ENCODE peak calls at places on chromosomes 12 and 14, in five cellular contexts. C is body of pancreas, Y is sigmoid colon, R is pancreas, N is neural progenitor cell. M is an unnamed sample. For H3K4me1, the result is how much of the 10 kb centered on the place peaks cover.

GRCh38 chr14:81406863-81407262 is 6.7 kb upstream of the STON2 start:
- DNase-seq in Y (no peak), R (no peak), C (peak), N (no peak), M (no peak)

GRCh38 chr12:1206118-1206734 is 215.2 kb downstream of the ERC1 start:
- DNase-seq in C (no peak), Y (no peak), R (no peak), N (no peak), M (no peak)

GRCh38 chr12:1325666-1326065 is 268.7 kb downstream of the FBXL14 start:
- DNase-seq in Y (no peak), R (no peak), C (no peak), N (no peak), M (no peak)

GRCh38 chr12:75305412-75306332 is 24.5 kb downstream of the CAPS2 start:
- DNase-seq in N (no peak), C (no peak), Y (peak), R (peak), M (no peak)

GRCh38 chr14:38958589-38958988 is 144.4 kb downstream of the SEC23A start:
- DNase-seq in C (no peak), Y (no peak), R (no peak), N (no peak), M (no peak)

GRCh38 chr14:37241206-37241605 is 43.5 kb downstream of the MIPOL1 start:
- DNase-seq in R (no peak), C (no peak), N (no peak), Y (no peak), M (no peak)

GRCh38 chr14:88521818-88522217 is 33.0 kb downstream of the PTPN21 start:
- DNase-seq in Y (no peak), R (no peak), N (no peak), C (no peak), M (no peak)

GRCh38 chr12:106358410-106359241 is 1.1 kb downstream of the POLR3B start:
- DNase-seq in R (no peak), N (no peak), Y (no peak), C (peak), M (no peak)

GRCh38 chr12:23803547-23803946 is 145.9 kb downstream of the SOX5 start:
- DNase-seq in R (no peak), C (no peak), Y (no peak), N (no peak), M (no peak)

GRCh38 chr12:24487606-24488005 is 461.3 kb downstream of the BCAT1 start:
- DNase-seq in Y (no peak), R (no peak), N (no peak), C (no peak), M (no peak)

GRCh38 chr12:42450248-42450647 is 124.3 kb downstream of the PPHLN1 start:
- DNase-seq in C (no peak), R (no peak), Y (no peak), N (no peak), M (no peak)

GRCh38 chr14:58199726-58200479 is at the start of gene ACTR10:
- DNase-seq in N (peak), Y (peak), R (peak), C (peak), M (peak)

GRCh38 chr14:78316058-78316457 is 145.9 kb downstream of the NRXN3 start:
- DNase-seq in N (peak), C (no peak), R (no peak), Y (no peak), M (no peak)

GRCh38 chr12:86660488-86661171 is 404.4 kb upstream of the MGAT4C start:
- DNase-seq in N (no peak), Y (no peak), R (no peak), C (no peak), M (no peak)

GRCh38 chr12:1864867-1865266 is 44.5 kb downstream of the LRTM2 start:
- DNase-seq in R (no peak), C (no peak), N (no peak), Y (no peak), M (no peak)

GRCh38 chr14:36502558-36503508 is 17.2 kb downstream of the NKX2-1 start:
- DNase-seq in N (no peak), C (no peak), Y (no peak), R (no peak), M (no peak)

GRCh38 chr14:29316936-29317335 is 550.3 kb downstream of the FOXG1 start:
- DNase-seq in C (no peak), N (no peak), R (no peak), Y (no peak), M (no peak)

GRCh38 chr12:49777800-49778748 is 36.7 kb downstream of the TMBIM6 start:
- DNase-seq in Y (no peak), N (peak), R (peak), C (peak), M (no peak)

GRCh38 chr12:86283607-86284006 is 27.4 kb upstream of the MGAT4C start:
- DNase-seq in N (no peak), C (no peak), R (no peak), Y (no peak), M (no peak)

GRCh38 chr12:59431266-59431665 is 164.6 kb upstream of the SLC16A7 start:
- DNase-seq in C (no peak), Y (no peak), R (no peak), N (no peak), M (no peak)

GRCh38 chr12:76890407-76891143 is 11.8 kb upstream of the CSRP2 start:
- DNase-seq in Y (no peak), N (no peak), C (no peak), R (no peak), M (no peak)

GRCh38 chr12:11805043-11805442 is 155.6 kb downstream of the ETV6 start:
- DNase-seq in Y (no peak), R (no peak), N (no peak), C (no peak), M (no peak)

GRCh38 chr12:54036620-54037359 is 3.9 kb downstream of the HOXC5 start:
- DNase-seq in C (no peak), N (no peak), Y (no peak), R (peak), M (no peak)

GRCh38 chr14:73759183-73759713 is 45.1 kb upstream of the PNMA1 start:
- DNase-seq in R (peak), N (peak), C (peak), Y (peak), M (peak)

GRCh38 chr14:23478109-23478698 is 8.7 kb downstream of the NGDN start:
- DNase-seq in C (peak), Y (no peak), N (peak), R (peak), M (no peak)

GRCh38 chr12:8912910-8913309 is 1.4 kb upstream of the PHC1 start:
- DNase-seq in R (no peak), C (peak), N (peak), Y (no peak), M (no peak)

GRCh38 chr12:69059465-69060457 is 126.8 kb upstream of the CPM start:
- DNase-seq in N (no peak), R (no peak), Y (no peak), C (no peak), M (no peak)

GRCh38 chr12:85531345-85531744 is 251.3 kb downstream of the ALX1 start:
- DNase-seq in Y (no peak), N (no peak), R (no peak), C (no peak), M (no peak)

GRCh38 chr12:114347861-114348260 is 58.1 kb downstream of the TBX5 start:
- DNase-seq in C (no peak), N (no peak), R (no peak), Y (no peak), M (no peak)

GRCh38 chr12:16008442-16008841 is 97.3 kb downstream of the DERA start:
- DNase-seq in Y (no peak), R (no peak), N (no peak), C (no peak), M (no peak)

GRCh38 chr12:10170199-10170598 is 1.7 kb downstream of the OLR1 start:
- DNase-seq in N (no peak), C (no peak), R (no peak), Y (no peak), M (no peak)

GRCh38 chr12:89166525-89166934 is 185.8 kb downstream of the DUSP6 start:
- DNase-seq in R (no peak), Y (no peak), C (no peak), N (no peak), M (peak)

GRCh38 chr12:64452559-64453329 is 824 bp downstream of the TBK1 start:
- DNase-seq in Y (no peak), N (no peak), R (no peak), C (peak), M (no peak)

GRCh38 chr12:117052386-117053049 is 46.7 kb downstream of the TESC start:
- DNase-seq in C (no peak), Y (no peak), R (no peak), N (peak), M (no peak)

GRCh38 chr12:11089246-11089645 is 2.9 kb downstream of the TAS2R43 start:
- DNase-seq in Y (no peak), R (no peak), C (no peak), N (no peak), M (no peak)

GRCh38 chr14:69896972-69897371 is 17.8 kb downstream of the SMOC1 start:
- DNase-seq in N (no peak), R (no peak), C (no peak), Y (no peak), M (no peak)

GRCh38 chr14:56199095-56199975 is 81.1 kb downstream of the PELI2 start:
- DNase-seq in R (no peak), Y (peak), C (no peak), N (no peak), M (no peak)

GRCh38 chr14:56197150-56197549 is 78.9 kb downstream of the PELI2 start:
- DNase-seq in N (no peak), Y (no peak), C (no peak), R (no peak), M (no peak)

GRCh38 chr14:56198438-56198837 is 80.2 kb downstream of the PELI2 start:
- DNase-seq in Y (no peak), N (no peak), C (no peak), R (no peak), M (no peak)

GRCh38 chr14:56202256-56202655 is 84.0 kb downstream of the PELI2 start:
- DNase-seq in R (no peak), C (no peak), Y (no peak), N (no peak), M (no peak)

DNA sequence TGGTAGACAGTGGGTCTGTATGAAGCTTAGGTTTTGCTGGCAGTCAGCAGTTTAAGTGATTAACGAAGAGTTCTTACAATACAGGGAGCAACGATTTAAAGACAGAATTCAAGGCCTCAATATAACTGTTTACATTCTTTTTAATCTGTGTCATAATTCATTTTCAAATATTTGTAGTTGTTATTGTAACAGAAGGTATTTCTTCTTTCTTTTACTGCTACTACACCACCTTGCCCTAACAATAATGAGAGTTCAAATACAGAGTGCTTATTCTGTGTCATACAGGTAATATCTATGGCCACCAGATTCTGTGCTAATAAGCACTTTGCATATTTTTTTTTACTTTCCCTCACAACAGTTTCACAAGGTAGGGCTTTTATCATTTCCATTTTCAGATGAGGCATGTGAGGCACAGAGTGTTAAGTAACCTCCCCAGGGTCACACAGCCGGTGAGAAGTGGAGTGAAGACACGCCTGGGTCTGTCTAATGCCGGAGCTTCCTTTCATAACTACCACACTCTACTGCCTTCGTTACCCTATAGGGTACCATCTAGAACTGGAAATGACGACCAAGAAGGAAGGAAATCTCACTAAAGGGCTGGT is 81.9 kb downstream of the PELI2 start:
- DNase-seq in R (no peak), Y (no peak), N (no peak), C (no peak), M (no peak)
- H3K27ac ChIP-seq in R (peak), Y (peak), N (no peak), C (peak), M (peak)

DNA sequence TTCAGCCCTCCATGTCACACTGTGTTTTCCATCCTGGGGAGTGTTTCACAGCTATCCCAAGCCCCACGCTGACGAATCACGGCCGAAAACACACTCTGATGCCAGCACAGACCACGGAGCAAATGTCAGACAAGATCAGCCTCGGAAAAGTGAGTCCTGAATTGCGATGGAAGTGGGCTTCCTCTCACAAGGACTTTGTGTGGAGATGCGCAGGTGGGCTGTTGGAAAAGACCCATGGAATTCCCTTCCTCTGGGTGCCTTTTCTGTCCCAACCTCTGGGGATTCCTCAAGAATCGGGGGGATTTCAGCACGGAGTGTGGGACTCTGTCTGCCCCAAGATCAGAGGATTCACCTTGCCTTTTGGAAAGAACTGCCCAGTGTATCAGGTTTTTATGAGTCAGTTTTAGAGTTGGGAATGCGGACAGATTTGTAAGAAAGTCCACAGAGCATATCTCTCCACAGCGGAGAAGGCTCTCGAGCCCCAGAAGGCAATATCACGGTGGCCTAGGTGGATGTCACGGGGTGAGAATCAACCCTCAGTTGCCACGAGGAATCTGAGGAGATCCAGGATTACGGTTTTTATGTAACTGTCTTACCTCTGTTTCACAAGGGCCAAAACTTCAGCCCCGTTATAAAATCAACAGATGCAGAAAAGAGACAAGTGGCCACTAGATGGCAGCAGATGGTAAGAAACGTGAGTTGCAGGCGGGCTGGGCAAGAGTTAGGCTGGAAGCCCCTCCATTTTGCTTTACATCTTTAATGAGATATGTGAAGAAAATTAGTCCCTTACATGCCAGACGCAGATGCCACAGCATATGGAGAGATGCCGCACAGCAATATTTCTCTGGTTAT is 201.9 kb downstream of the DAD1 start:
- DNase-seq in C (peak), N (peak), Y (peak), R (no peak), M (no peak)
- TF ChIP-seq CTCF in C (peak), N (peak), Y (peak), R (peak), M (peak)

DNA sequence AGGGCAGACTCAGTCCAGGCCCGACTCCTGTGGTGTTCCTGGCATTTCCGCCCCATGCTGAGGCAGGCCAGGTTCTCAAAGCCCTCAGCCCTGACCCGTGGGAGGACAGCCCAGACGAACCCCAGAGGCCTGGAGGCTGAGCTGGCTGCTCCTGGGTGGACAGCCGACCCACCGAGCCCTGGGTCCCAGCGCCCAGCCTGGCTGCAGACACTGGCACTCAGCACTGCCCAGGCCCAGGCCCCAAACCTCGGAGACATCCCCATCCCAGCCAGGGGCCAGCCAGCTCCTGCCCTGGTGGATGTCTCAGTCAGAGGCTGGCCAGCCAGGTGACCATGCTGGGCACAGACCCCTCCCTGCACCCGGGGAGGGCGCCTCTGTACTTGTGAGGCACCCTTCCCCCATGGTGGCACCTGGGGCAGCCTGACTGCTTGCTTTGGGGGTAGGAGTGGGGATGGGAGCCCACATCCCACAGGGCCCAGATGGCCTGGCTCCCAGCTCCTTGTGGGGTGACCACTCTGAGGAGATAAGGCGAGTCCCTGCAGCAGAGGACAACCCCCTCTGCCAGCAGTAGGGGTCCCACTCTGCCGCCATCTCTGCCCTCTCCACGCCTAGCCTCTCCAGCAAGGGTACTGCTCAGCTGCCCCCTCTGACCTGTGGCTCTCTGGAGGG is 1.4 kb downstream of the PLD4 start:
- DNase-seq in Y (no peak), R (peak), C (no peak), N (no peak), M (no peak)
- H3K4me1 ChIP-seq in Y (under half), R (under half), C (under half), N (under half), M (under half)

GRCh38 chr12:124780752-124781685 is 82.6 kb downstream of the SCARB1 start:
- DNase-seq in R (no peak), N (no peak), C (no peak), Y (no peak), M (no peak)

GRCh38 chr12:124778411-124778810 is 85.3 kb downstream of the SCARB1 start:
- DNase-seq in N (no peak), R (no peak), C (no peak), Y (no peak), M (no peak)

GRCh38 chr12:124779161-124780141 is 84.2 kb downstream of the SCARB1 start:
- DNase-seq in R (no peak), Y (no peak), N (no peak), C (no peak), M (no peak)

GRCh38 chr12:124782132-124782531 is 81.5 kb downstream of the SCARB1 start:
- DNase-seq in Y (no peak), C (no peak), R (no peak), N (no peak), M (no peak)

DNA sequence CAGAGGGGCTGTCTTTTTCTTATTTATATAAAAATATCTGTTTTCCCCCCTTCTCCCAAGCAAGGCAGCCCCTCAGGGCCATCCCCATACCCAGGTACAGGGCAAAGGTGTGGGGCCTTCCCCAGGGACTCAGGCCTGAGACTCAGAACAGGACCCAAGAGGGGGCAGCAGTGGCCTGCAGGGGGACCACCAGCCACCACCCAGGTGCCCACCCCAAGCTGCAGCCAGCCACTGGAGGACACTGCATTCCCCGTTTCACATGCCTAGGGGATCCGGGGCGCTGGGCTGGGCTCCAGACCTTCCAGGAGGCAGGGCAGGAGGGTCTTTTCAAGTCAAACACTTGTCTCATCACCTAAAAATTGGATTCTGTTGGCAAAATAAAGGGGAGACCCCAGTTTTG is 83.3 kb downstream of the SCARB1 start:
- DNase-seq in N (peak), C (no peak), R (no peak), Y (no peak), M (no peak)
- H3K27ac ChIP-seq in N (no peak), C (no peak), R (no peak), Y (no peak), M (no peak)

DNA sequence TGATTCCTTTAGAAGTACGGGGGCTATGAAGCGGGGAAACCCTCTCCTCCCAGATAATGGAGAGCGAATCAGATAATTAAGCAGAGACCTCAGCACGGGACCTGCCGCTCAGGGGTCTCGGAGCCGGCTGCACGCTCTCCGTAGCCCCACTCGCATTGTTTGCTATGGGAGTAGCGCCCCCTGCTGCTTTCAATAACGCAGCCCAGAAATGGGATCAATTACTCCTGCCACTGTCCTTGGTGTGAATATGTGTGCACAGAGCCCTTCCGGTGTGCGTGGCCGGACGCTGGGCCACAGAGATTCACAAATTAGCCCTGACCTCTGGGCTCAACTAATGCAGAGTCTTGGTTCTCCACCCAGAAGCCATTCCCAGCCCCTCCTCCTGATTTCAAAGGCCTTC is 76.4 kb upstream of the TMEM132C start:
- DNase-seq in Y (no peak), C (no peak), R (no peak), N (peak), M (no peak)
- TF ChIP-seq CTCF in Y (no peak), C (peak), R (peak), N (peak), M (peak)

GRCh38 chr14:91229005-91229382 is 15.5 kb downstream of the GPR68 start:
- DNase-seq in R (no peak), Y (no peak), C (no peak), N (no peak), M (no peak)
- H3K4me1 ChIP-seq in R (under half), Y (under half), C (under half), N (under half), M (under half)